ENCODE peak calls at places on chromosomes 7 and 10, in six cellular contexts. One of them, this sample, is unnamed.

GRCh38 chr7:137743021-137743420 is 103.8 kb downstream of the DGKI start:
- DNase-seq in transverse colon: no peak
- DNase-seq in AG09309: no peak
- DNase-seq in suprapubic skin: no peak
- DNase-seq in heart right ventricle: no peak
- DNase-seq in upper lobe of right lung: no peak
- DNase-seq in this sample: no peak

GRCh38 chr7:156751319-156751718 is 110.7 kb downstream of the RNF32 start:
- DNase-seq in transverse colon: no peak
- DNase-seq in AG09309: peak; percentile 81
- DNase-seq in suprapubic skin: no peak
- DNase-seq in heart right ventricle: no peak
- DNase-seq in upper lobe of right lung: no peak
- DNase-seq in this sample: peak; percentile 73

GRCh38 chr7:100856871-100857282 is 4.4 kb downstream of the SLC12A9 start:
- DNase-seq in transverse colon: no peak
- DNase-seq in AG09309: no peak
- DNase-seq in suprapubic skin: no peak
- DNase-seq in heart right ventricle: no peak
- DNase-seq in upper lobe of right lung: no peak
- DNase-seq in this sample: no peak

GRCh38 chr7:151992375-151992774 is 33.1 kb upstream of the GALNT11 start:
- DNase-seq in transverse colon: peak; percentile 39
- DNase-seq in AG09309: no peak
- DNase-seq in suprapubic skin: no peak
- DNase-seq in heart right ventricle: peak; percentile 47
- DNase-seq in upper lobe of right lung: peak; percentile 75
- DNase-seq in this sample: no peak

GRCh38 chr10:49620841-49621378 is 7.1 kb downstream of the CHAT start:
- DNase-seq in transverse colon: no peak
- DNase-seq in AG09309: no peak
- DNase-seq in suprapubic skin: peak; percentile 69
- DNase-seq in heart right ventricle: no peak
- DNase-seq in upper lobe of right lung: peak; percentile 40
- DNase-seq in this sample: no peak

GRCh38 chr10:94315975-94316464 is 46.7 kb downstream of the NOC3L start:
- DNase-seq in transverse colon: no peak
- DNase-seq in AG09309: peak; percentile 47
- DNase-seq in suprapubic skin: no peak
- DNase-seq in heart right ventricle: no peak
- DNase-seq in upper lobe of right lung: no peak
- DNase-seq in this sample: no peak

GRCh38 chr7:75740846-75741497 is 2.2 kb upstream of the HIP1 start:
- DNase-seq in transverse colon: peak; percentile 57
- DNase-seq in AG09309: no peak
- DNase-seq in suprapubic skin: no peak
- DNase-seq in heart right ventricle: peak; percentile 71
- DNase-seq in upper lobe of right lung: peak; percentile 75
- DNase-seq in this sample: no peak

GRCh38 chr7:101916876-101917275 is 99.5 kb downstream of the CUX1 start:
- DNase-seq in transverse colon: no peak
- DNase-seq in AG09309: no peak
- DNase-seq in suprapubic skin: peak; percentile 65
- DNase-seq in heart right ventricle: no peak
- DNase-seq in upper lobe of right lung: peak; percentile 33
- DNase-seq in this sample: no peak

GRCh38 chr7:2092279-2092678 is 140.5 kb downstream of the MAD1L1 start:
- DNase-seq in transverse colon: no peak
- DNase-seq in AG09309: no peak
- DNase-seq in suprapubic skin: no peak
- DNase-seq in heart right ventricle: no peak
- DNase-seq in upper lobe of right lung: no peak
- DNase-seq in this sample: no peak

GRCh38 chr10:118628397-118628796 is 32.9 kb upstream of the PRLHR start:
- DNase-seq in transverse colon: no peak
- DNase-seq in AG09309: no peak
- DNase-seq in suprapubic skin: no peak
- DNase-seq in heart right ventricle: no peak
- DNase-seq in upper lobe of right lung: no peak
- DNase-seq in this sample: no peak

GRCh38 chr10:123086281-123086680 is 49.5 kb upstream of the HMX3 start:
- DNase-seq in transverse colon: no peak
- DNase-seq in AG09309: no peak
- DNase-seq in suprapubic skin: no peak
- DNase-seq in heart right ventricle: no peak
- DNase-seq in upper lobe of right lung: no peak
- DNase-seq in this sample: no peak

GRCh38 chr10:103487396-103487708 is 6.2 kb upstream of the NEURL1 start:
- DNase-seq in transverse colon: no peak
- DNase-seq in AG09309: no peak
- DNase-seq in suprapubic skin: no peak
- DNase-seq in heart right ventricle: no peak
- DNase-seq in upper lobe of right lung: no peak
- DNase-seq in this sample: no peak

DNA sequence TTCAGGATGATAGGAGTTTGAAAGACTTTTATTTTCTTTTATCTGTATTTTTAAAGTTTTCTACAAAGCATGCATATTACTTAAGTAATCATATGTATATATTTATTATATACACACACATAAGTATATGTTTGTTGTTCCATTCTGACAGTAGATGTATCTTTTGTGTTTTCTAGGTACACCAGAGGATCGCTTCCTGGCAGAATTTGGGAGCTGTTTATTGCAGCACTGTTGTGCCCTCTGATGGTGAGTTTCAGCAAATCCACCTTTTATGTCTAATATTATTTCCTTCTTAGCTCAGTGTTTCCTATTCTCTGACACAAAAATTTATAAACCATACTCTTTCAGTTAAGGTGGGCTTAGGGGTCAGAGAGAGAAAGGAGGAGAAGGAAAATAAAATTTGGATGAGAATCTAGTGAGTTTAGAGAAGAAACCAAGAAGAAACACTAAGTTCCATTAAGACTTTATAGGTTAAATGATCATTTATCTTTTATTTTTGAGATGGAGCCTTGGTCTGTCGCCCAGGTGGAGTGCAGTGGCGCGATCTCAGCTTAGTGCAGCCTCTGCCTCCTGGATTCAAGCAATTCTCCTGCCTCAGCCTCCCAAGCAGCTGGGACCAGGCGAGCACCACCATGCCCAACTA is 59.2 kb upstream of the OIT3 start:
- DNase-seq in transverse colon: no peak
- DNase-seq in AG09309: peak; percentile 40
- DNase-seq in suprapubic skin: no peak
- DNase-seq in heart right ventricle: peak; percentile 64
- DNase-seq in upper lobe of right lung: no peak
- DNase-seq in this sample: peak; percentile 60
- TF ChIP-seq CTCF in transverse colon: peak; percentile 52
- TF ChIP-seq CTCF in AG09309: peak; percentile 60
- TF ChIP-seq CTCF in suprapubic skin: peak; percentile 46
- TF ChIP-seq CTCF in heart right ventricle: peak; percentile 84
- TF ChIP-seq CTCF in upper lobe of right lung: peak; percentile 62
- TF ChIP-seq CTCF in this sample: peak; percentile 72

DNA sequence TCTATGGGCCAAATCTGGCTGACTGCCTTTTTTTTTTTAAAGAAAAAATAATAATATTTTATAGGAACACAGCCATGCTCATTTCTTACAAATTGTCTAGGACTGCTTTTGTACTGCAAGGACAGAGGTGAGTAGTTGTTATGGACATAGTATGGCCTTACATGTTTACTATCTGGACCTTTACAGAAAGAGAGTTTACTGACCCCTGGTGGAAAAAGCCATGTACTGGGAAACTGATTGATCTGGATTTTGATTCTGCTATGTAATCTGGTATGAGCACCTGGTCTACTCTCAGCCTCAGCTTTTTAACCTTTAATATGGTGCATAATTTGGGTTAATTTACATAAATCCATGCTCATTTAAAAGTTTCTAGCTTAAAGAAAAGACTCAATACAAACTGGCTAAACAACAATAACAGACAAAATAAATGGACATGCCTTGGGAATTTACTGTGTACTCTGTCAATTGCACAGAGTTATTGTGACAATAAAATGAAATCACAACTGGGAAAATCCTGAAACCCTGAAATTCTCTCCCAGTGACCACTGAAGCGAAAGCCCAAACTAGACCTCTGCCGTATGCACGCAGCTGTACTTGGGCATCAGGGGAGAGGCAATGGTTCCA is 260.7 kb downstream of the BMPER start:
- DNase-seq in transverse colon: no peak
- DNase-seq in AG09309: no peak
- DNase-seq in suprapubic skin: no peak
- DNase-seq in heart right ventricle: no peak
- DNase-seq in upper lobe of right lung: no peak
- DNase-seq in this sample: no peak
- TF ChIP-seq CTCF in transverse colon: peak; percentile 38
- TF ChIP-seq CTCF in AG09309: peak; percentile 70
- TF ChIP-seq CTCF in suprapubic skin: no peak
- TF ChIP-seq CTCF in heart right ventricle: peak; percentile 58
- TF ChIP-seq CTCF in upper lobe of right lung: peak; percentile 61
- TF ChIP-seq CTCF in this sample: peak; percentile 84

DNA sequence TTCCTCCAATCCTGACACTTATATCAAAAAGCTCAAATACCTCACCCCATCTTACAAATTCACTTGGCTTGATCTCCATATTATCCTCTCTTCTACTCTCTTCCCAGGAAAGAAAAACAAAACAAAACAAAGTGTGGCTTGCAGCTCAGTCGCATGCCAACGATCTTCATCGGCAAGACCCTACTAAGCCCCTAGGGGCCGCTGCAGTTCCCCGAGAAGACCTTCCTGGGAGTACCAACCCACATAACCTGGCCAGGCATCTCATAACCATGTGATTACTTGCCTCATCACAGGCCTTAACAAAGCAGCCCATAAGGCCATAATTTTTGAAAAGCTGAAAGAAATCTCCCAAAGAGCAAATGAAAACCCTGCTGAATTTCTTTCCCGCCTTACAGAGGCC is 103.7 kb downstream of the ZNF92 start:
- DNase-seq in transverse colon: no peak
- DNase-seq in AG09309: no peak
- DNase-seq in suprapubic skin: no peak
- DNase-seq in heart right ventricle: no peak
- DNase-seq in upper lobe of right lung: no peak
- DNase-seq in this sample: no peak
- TF ChIP-seq CTCF in transverse colon: no peak
- TF ChIP-seq CTCF in AG09309: peak; percentile 32
- TF ChIP-seq CTCF in suprapubic skin: no peak
- TF ChIP-seq CTCF in heart right ventricle: peak; percentile 32
- TF ChIP-seq CTCF in upper lobe of right lung: peak; percentile 13
- TF ChIP-seq CTCF in this sample: peak; percentile 9

DNA sequence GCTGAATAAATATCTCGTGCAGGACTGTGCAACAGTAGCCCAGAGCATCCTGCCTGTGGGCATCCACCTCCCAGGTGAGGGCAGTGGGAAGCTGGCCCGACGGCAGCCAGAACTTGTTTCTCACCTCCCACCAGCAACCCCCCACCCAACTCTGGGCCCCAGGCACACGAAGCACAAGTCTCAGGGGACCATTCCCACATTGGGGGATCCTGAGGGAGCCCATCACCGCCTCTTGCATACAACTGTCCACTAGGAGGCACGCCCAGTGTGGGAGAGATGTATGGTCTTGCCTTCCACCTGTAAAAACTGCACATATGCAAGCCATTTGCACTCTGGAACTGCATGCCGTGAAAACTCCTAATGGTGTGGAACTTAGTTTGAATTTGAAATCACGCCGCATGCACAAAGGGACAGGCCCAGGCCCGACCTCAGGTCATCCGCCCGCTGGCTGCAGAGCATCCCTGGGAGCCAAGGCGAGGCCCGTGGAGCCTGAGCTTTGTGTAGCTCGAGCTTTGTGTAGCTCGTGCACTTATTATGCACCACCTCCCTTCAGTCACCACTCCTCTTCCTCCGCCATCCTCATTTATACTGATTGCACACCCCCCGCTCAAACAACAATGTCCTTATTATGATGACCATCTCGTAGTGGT is 147.9 kb downstream of the ADCY1 start:
- DNase-seq in transverse colon: no peak
- DNase-seq in AG09309: no peak
- DNase-seq in suprapubic skin: no peak
- DNase-seq in heart right ventricle: no peak
- DNase-seq in upper lobe of right lung: no peak
- DNase-seq in this sample: no peak
- TF ChIP-seq CTCF in transverse colon: no peak
- TF ChIP-seq CTCF in AG09309: no peak
- TF ChIP-seq CTCF in suprapubic skin: no peak
- TF ChIP-seq CTCF in heart right ventricle: no peak
- TF ChIP-seq CTCF in upper lobe of right lung: no peak
- TF ChIP-seq CTCF in this sample: no peak